ENCODE peak calls at places on chromosomes 13 and 19, in four cellular contexts. D is Peyer's patch, B is vagina, Y is activated gamma-delta T cell treated with Interleukin-2 at 50 U/mL for 16 hours. E is an unnamed sample.

GRCh38 chr13:39804332-39805231 is 149.1 kb downstream of the COG6 start:
- DNase-seq in D (no peak), B (no peak), Y (no peak), E (no peak)

GRCh38 chr19:29636553-29637325 is 28.5 kb upstream of the PLEKHF1 start:
- DNase-seq in D (no peak), B (no peak), Y (no peak), E (no peak)

GRCh38 chr19:30088567-30088966 is 146.5 kb downstream of the URI1 start:
- DNase-seq in D (no peak), B (no peak), Y (no peak), E (no peak)

GRCh38 chr13:98751397-98752110 is 918 bp downstream of the SLC15A1 start:
- DNase-seq in D (peak), B (no peak), Y (no peak), E (no peak)

GRCh38 chr19:42554046-42554575 is 25.8 kb upstream of the CEACAM1 start:
- DNase-seq in D (no peak), B (no peak), Y (no peak), E (no peak)

GRCh38 chr13:25902946-25903345 is 148.9 kb downstream of the SHISA2 start:
- DNase-seq in D (no peak), B (no peak), Y (no peak), E (no peak)

GRCh38 chr19:31567776-31568175 is 218.5 kb upstream of the TSHZ3 start:
- DNase-seq in D (no peak), B (peak), Y (no peak), E (no peak)

GRCh38 chr19:55228403-55229031 is at the start of gene TMEM86B:
- DNase-seq in D (peak), B (no peak), Y (no peak), E (no peak)

GRCh38 chr19:46350758-46351159 is 3.9 kb downstream of the PPP5C start:
- DNase-seq in D (peak), B (no peak), Y (no peak), E (no peak)

GRCh38 chr13:41587490-41587889 is 130.1 kb downstream of the RGCC start:
- DNase-seq in D (no peak), B (no peak), Y (peak), E (peak)

GRCh38 chr13:45851171-45851889 is at the start of gene SIAH3:
- DNase-seq in D (no peak), B (no peak), Y (peak), E (no peak)

GRCh38 chr19:33524024-33524664 is 2.6 kb upstream of the PEPD start:
- DNase-seq in D (no peak), B (no peak), Y (no peak), E (no peak)

GRCh38 chr19:45763691-45764294 is 5.3 kb downstream of the SIX5 start:
- DNase-seq in D (no peak), B (no peak), Y (no peak), E (no peak)